ENCODE peak calls at places on chromosomes 12 and 14, in seven cellular contexts. F is upper lobe of left lung, V is ovary, I is uterus, P is sigmoid colon, T is transverse colon, Z is heart left ventricle. L is an unnamed sample. For H3K36me3, the result is how much of the 10 kb centered on the place peaks cover.

GRCh38 chr14:99986416-99986815 is 78.8 kb upstream of the EVL start:
- DNase-seq in T (no peak), F (no peak), I (no peak), V (no peak), Z (no peak), P (no peak), L (no peak)

GRCh38 chr12:32265461-32265860 is 133.9 kb upstream of the FGD4 start:
- DNase-seq in F (no peak), V (no peak), I (no peak), T (no peak), Z (no peak), P (no peak), L (no peak)

GRCh38 chr12:57952766-57953165 is 11.4 kb downstream of the ATP23 start:
- DNase-seq in Z (no peak), P (no peak), I (no peak), T (no peak), V (no peak), F (no peak), L (no peak)

GRCh38 chr14:77045570-77045890 is 17.0 kb upstream of the IRF2BPL start:
- DNase-seq in I (no peak), V (no peak), P (no peak), F (no peak), T (peak), Z (no peak), L (peak)

GRCh38 chr14:54428527-54428926 is 12.6 kb downstream of the CNIH1 start:
- DNase-seq in F (no peak), T (no peak), I (no peak), P (no peak), Z (no peak), V (no peak), L (no peak)

GRCh38 chr12:56991319-56991906 is 14.9 kb downstream of the ZBTB39 start:
- DNase-seq in V (no peak), P (peak), F (no peak), Z (peak), I (peak), T (peak), L (peak)

GRCh38 chr14:74902941-74903705 is 19.9 kb downstream of the RPS6KL1 start:
- DNase-seq in I (no peak), P (no peak), Z (no peak), T (no peak), V (no peak), F (no peak), L (no peak)

GRCh38 chr14:32537166-32537565 is 208.1 kb downstream of the AKAP6 start:
- DNase-seq in P (no peak), T (no peak), I (no peak), Z (no peak), F (no peak), V (no peak), L (no peak)

GRCh38 chr12:119176267-119177055 is 2.3 kb upstream of the HSPB8 start:
- DNase-seq in T (peak), I (peak), V (peak), F (peak), Z (peak), P (peak), L (peak)

GRCh38 chr12:11884661-11885060 is 186.1 kb upstream of the BCL2L14 start:
- DNase-seq in P (no peak), I (no peak), Z (no peak), V (no peak), T (peak), F (no peak), L (no peak)

GRCh38 chr12:52551466-52551865 is 1.5 kb downstream of the KRT71 start:
- DNase-seq in V (no peak), P (no peak), I (no peak), T (no peak), Z (peak), F (no peak), L (no peak)

GRCh38 chr12:65339161-65339560 is 60.7 kb downstream of the MSRB3 start:
- DNase-seq in Z (no peak), V (no peak), F (no peak), T (no peak), P (no peak), I (no peak), L (no peak)

GRCh38 chr12:98845957-98846356 is 200.9 kb downstream of the APAF1 start:
- DNase-seq in T (no peak), P (no peak), I (no peak), V (no peak), F (no peak), Z (no peak), L (no peak)

DNA sequence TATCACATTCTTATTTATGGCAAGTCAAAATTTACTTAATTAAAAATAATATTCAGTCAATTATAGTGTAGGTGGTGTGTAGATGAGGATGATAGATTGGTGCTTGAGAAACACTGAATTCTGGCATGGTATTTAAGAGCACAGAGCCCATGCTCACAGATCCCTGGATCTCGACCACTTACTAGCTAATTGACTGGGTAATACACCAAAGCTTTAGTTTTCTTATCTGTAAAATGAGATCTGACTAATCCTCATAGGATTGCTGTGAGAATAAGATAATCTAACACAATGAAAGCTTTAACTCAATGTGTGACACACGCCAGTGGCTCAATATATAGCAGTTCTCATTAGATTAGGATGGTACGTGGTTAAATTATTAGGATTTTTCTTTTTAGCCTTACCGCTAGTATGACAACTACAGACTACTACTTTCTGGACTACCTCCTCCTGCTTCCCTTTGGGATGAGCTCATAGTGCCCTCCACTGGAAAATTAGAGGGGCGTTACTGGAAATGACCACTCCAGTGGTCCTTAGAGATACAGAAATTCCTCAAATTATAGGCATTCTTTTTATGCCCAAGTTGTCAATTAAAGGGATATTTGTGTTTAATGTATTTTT is 482.8 kb upstream of the TBX3 start:
- DNase-seq in V (no peak), F (no peak), T (no peak), P (no peak), I (no peak), Z (no peak), L (no peak)
- TF ChIP-seq CTCF in V (no peak), F (no peak), T (no peak), P (no peak), I (no peak), Z (peak), L (peak)

DNA sequence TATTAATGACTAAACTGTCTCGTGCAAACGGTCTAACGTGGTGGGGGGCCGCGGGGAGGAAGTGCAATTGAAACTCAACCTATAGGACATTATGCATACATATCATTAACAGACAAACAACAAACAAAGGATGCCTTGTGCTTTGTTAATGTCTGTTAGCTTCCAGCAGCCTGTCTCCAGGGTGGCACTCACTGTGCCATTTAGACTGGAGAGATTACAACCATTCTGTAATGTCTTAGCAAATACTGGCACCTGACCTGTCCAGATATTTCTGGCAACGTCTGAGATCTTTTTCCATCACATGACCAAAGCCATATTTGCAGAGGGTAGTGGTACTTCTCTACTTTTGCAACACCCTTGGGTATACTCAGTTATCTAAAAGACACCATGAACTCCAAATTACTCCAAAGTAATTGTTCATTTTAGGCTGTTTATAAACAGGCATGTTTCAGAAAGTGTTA is 11.6 kb downstream of the BHLHE41 start:
- DNase-seq in I (no peak), F (no peak), P (no peak), V (no peak), T (no peak), Z (no peak), L (peak)
- TF ChIP-seq POLR2A in I (no peak), F (no peak), P (no peak), V (no peak), T (no peak), Z (no peak), L (no peak)

GRCh38 chr14:63991833-63992232 is 139.0 kb downstream of the SYNE2 start:
- DNase-seq in P (no peak), Z (no peak), V (no peak), T (no peak), I (no peak), F (no peak), L (no peak)

GRCh38 chr14:63982629-63983028 is 129.8 kb downstream of the SYNE2 start:
- DNase-seq in F (no peak), Z (no peak), P (no peak), I (no peak), V (no peak), T (no peak), L (no peak)

GRCh38 chr14:63988579-63988978 is 135.8 kb downstream of the SYNE2 start:
- DNase-seq in V (no peak), F (no peak), T (no peak), P (no peak), Z (no peak), I (no peak), L (no peak)

GRCh38 chr14:63982156-63982555 is 129.4 kb downstream of the SYNE2 start:
- DNase-seq in F (no peak), Z (no peak), V (no peak), P (no peak), T (no peak), I (no peak), L (no peak)

DNA sequence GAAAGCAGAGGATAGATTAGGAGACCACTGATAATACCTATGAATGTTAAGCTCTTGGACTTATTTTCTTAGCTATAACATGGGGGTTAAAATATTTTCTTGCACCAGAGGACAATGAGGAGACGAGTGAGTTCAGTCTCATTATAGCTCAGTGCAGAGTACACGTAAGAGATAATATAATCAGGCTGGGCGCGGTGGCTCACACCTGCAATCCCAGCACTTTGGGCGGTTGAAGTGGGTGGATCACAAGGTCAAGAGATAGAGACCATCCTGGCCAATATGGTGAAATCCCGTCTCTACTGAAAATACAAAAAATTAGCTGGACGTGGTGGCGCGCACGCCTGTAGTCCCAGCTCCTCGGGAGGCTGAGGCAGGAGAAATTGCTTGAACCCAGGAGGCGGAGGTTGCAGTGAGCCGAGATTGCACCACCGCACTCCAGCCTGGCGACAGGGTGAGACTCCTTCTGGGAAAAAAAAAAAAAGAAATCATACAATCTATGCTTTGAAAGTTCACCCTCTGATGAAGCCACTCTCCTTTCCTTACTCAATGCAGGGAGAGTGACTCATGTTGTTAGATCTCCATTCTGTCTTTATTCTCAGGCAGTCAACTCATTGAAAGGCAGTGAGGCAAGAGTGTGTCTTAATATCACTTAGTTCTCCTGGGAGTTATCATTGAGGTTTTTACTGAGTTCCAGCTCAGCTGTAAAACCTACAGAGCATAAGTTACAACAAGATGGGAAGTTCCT is 134.2 kb downstream of the SYNE2 start:
- DNase-seq in V (no peak), F (peak), Z (no peak), I (no peak), T (peak), P (no peak), L (no peak)
- H3K36me3 ChIP-seq in V (under half), F (under half), Z (half or more), I (under half), T (under half), P (under half), L (under half)

GRCh38 chr12:48980953-48981756 is 3.0 kb downstream of the WNT1 start:
- DNase-seq in T (no peak), Z (no peak), F (peak), V (no peak), P (no peak), I (no peak), L (no peak)
- TF ChIP-seq CTCF in T (peak), Z (no peak), F (peak), V (no peak), P (no peak), I (no peak), L (no peak)

DNA sequence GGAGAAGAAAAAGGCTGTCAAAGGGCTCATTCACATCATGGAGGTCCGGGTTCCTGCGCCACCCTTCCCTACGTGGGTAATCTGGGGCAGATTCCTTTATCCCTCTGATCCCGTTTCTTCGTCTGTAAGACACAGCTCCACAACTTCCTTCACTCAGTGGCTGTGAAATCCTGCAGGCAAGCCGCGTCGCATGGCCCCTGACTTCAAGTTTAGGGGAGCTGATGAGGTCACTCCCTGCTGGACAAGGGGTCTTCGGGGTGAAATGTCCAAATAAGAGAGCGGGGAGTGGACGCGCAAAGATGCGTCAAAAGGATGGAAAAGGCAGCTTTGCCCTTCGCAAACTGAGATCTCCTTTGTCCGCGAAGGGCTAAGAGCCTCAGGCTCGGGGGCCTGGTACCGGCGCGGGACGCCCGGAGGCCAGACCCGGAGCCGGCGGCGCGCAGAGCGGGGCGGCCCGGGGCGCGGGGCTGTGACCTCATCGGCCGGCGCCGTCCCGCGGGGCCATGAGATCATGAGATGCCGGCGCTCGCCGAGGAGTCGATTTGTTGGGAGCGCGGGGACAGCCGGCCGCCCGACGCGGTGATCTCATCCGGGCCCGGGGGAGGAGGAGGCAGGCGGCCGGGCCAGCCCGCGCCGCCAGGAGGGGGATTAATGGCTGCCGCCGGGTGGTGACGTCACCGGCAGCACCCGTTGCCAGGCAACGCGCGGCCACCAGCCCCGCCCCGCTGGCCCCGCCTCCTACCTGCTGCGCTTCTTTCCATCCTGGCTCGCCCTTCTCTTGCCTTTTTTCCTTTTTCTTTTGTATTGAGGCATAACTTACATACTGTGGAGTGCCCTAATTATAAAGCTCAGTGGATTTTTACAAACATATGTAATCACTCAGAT is 62.1 kb downstream of the HRK start:
- DNase-seq in Z (peak), T (peak), I (peak), V (peak), F (peak), P (peak), L (peak)
- TF ChIP-seq POLR2A in Z (peak), T (peak), I (peak), V (peak), F (no peak), P (no peak), L (no peak)

GRCh38 chr12:123187637-123188036 is 36.7 kb upstream of the PITPNM2 start:
- DNase-seq in Z (no peak), P (no peak), T (no peak), F (no peak), V (no peak), I (no peak), L (no peak)
- H3K36me3 ChIP-seq in Z (half or more), P (under half), T (under half), F (under half), V (under half), I (under half), L (under half)

GRCh38 chr12:6273931-6274687 is 36.4 kb upstream of the PLEKHG6 start:
- DNase-seq in T (no peak), Z (peak), P (peak), F (no peak), I (peak), V (no peak), L (no peak)
- TF ChIP-seq CTCF in T (no peak), Z (no peak), P (no peak), F (no peak), I (no peak), V (no peak), L (no peak)